ENCODE peak calls at places on chromosome 2, in nine cellular contexts. One of them, this sample, is unnamed.

GRCh38 chr2:188077757-188078156 is 213.9 kb upstream of the GULP1 start:
- DNase-seq in HFFc6: no peak
- DNase-seq in stimulated activated CD8-positive, alpha-beta memory T cell treated with anti-CD3 and anti-CD28 coated beads, Interleukin-2, amount 100 ng/mL, for 48 hours: no peak
- DNase-seq in CD4-positive, alpha-beta T cell: no peak
- DNase-seq in AG04449: no peak
- DNase-seq in ovary: no peak
- DNase-seq in A549: no peak
- DNase-seq in NCI-H748 treated with DMSO at 0.1 percent for 48 hours: no peak
- DNase-seq in COLO829: no peak
- DNase-seq in this sample: no peak

GRCh38 chr2:17539993-17540812 is at the start of gene VSNL1:
- DNase-seq in HFFc6: no peak
- DNase-seq in stimulated activated CD8-positive, alpha-beta memory T cell treated with anti-CD3 and anti-CD28 coated beads, Interleukin-2, amount 100 ng/mL, for 48 hours: no peak
- DNase-seq in CD4-positive, alpha-beta T cell: no peak
- DNase-seq in AG04449: no peak
- DNase-seq in ovary: peak
- DNase-seq in A549: no peak
- DNase-seq in NCI-H748 treated with DMSO at 0.1 percent for 48 hours: peak
- DNase-seq in COLO829: no peak
- DNase-seq in this sample: peak

GRCh38 chr2:149894226-149894625 is 306.7 kb upstream of the MMADHC start:
- DNase-seq in HFFc6: no peak
- DNase-seq in stimulated activated CD8-positive, alpha-beta memory T cell treated with anti-CD3 and anti-CD28 coated beads, Interleukin-2, amount 100 ng/mL, for 48 hours: no peak
- DNase-seq in CD4-positive, alpha-beta T cell: no peak
- DNase-seq in AG04449: no peak
- DNase-seq in ovary: no peak
- DNase-seq in A549: no peak
- DNase-seq in NCI-H748 treated with DMSO at 0.1 percent for 48 hours: no peak
- DNase-seq in COLO829: no peak
- DNase-seq in this sample: peak

GRCh38 chr2:189143930-189144329 is 35.6 kb downstream of the COL5A2 start:
- DNase-seq in HFFc6: peak
- DNase-seq in stimulated activated CD8-positive, alpha-beta memory T cell treated with anti-CD3 and anti-CD28 coated beads, Interleukin-2, amount 100 ng/mL, for 48 hours: no peak
- DNase-seq in CD4-positive, alpha-beta T cell: no peak
- DNase-seq in AG04449: no peak
- DNase-seq in ovary: no peak
- DNase-seq in A549: no peak
- DNase-seq in NCI-H748 treated with DMSO at 0.1 percent for 48 hours: no peak
- DNase-seq in COLO829: no peak
- DNase-seq in this sample: no peak

GRCh38 chr2:15799432-15799827 is 140.9 kb upstream of the MYCN start:
- DNase-seq in HFFc6: no peak
- DNase-seq in stimulated activated CD8-positive, alpha-beta memory T cell treated with anti-CD3 and anti-CD28 coated beads, Interleukin-2, amount 100 ng/mL, for 48 hours: no peak
- DNase-seq in CD4-positive, alpha-beta T cell: no peak
- DNase-seq in AG04449: no peak
- DNase-seq in ovary: no peak
- DNase-seq in A549: no peak
- DNase-seq in NCI-H748 treated with DMSO at 0.1 percent for 48 hours: no peak
- DNase-seq in COLO829: no peak
- DNase-seq in this sample: peak

GRCh38 chr2:222750533-222750932 is 79.1 kb downstream of the MOGAT1 start:
- DNase-seq in HFFc6: no peak
- DNase-seq in stimulated activated CD8-positive, alpha-beta memory T cell treated with anti-CD3 and anti-CD28 coated beads, Interleukin-2, amount 100 ng/mL, for 48 hours: no peak
- DNase-seq in CD4-positive, alpha-beta T cell: no peak
- DNase-seq in AG04449: no peak
- DNase-seq in ovary: no peak
- DNase-seq in A549: no peak
- DNase-seq in NCI-H748 treated with DMSO at 0.1 percent for 48 hours: no peak
- DNase-seq in COLO829: no peak
- DNase-seq in this sample: no peak

GRCh38 chr2:203819434-203820133 is 48.0 kb upstream of the CTLA4 start:
- DNase-seq in HFFc6: no peak
- DNase-seq in stimulated activated CD8-positive, alpha-beta memory T cell treated with anti-CD3 and anti-CD28 coated beads, Interleukin-2, amount 100 ng/mL, for 48 hours: no peak
- DNase-seq in CD4-positive, alpha-beta T cell: no peak
- DNase-seq in AG04449: no peak
- DNase-seq in ovary: no peak
- DNase-seq in A549: no peak
- DNase-seq in NCI-H748 treated with DMSO at 0.1 percent for 48 hours: no peak
- DNase-seq in COLO829: no peak
- DNase-seq in this sample: no peak

GRCh38 chr2:239002960-239003932 is 155.4 kb downstream of the TWIST2 start:
- DNase-seq in HFFc6: peak
- DNase-seq in stimulated activated CD8-positive, alpha-beta memory T cell treated with anti-CD3 and anti-CD28 coated beads, Interleukin-2, amount 100 ng/mL, for 48 hours: no peak
- DNase-seq in CD4-positive, alpha-beta T cell: no peak
- DNase-seq in AG04449: no peak
- DNase-seq in ovary: peak
- DNase-seq in A549: no peak
- DNase-seq in NCI-H748 treated with DMSO at 0.1 percent for 48 hours: no peak
- DNase-seq in COLO829: peak
- DNase-seq in this sample: peak

GRCh38 chr2:9057939-9058761 is 54.7 kb upstream of the MBOAT2 start:
- DNase-seq in HFFc6: peak
- DNase-seq in stimulated activated CD8-positive, alpha-beta memory T cell treated with anti-CD3 and anti-CD28 coated beads, Interleukin-2, amount 100 ng/mL, for 48 hours: no peak
- DNase-seq in CD4-positive, alpha-beta T cell: no peak
- DNase-seq in AG04449: peak
- DNase-seq in ovary: no peak
- DNase-seq in A549: no peak
- DNase-seq in NCI-H748 treated with DMSO at 0.1 percent for 48 hours: no peak
- DNase-seq in COLO829: no peak
- DNase-seq in this sample: peak

GRCh38 chr2:240453461-240454030 is 18.1 kb downstream of the GPC1 start:
- DNase-seq in HFFc6: no peak
- DNase-seq in stimulated activated CD8-positive, alpha-beta memory T cell treated with anti-CD3 and anti-CD28 coated beads, Interleukin-2, amount 100 ng/mL, for 48 hours: no peak
- DNase-seq in CD4-positive, alpha-beta T cell: no peak
- DNase-seq in AG04449: no peak
- DNase-seq in ovary: peak
- DNase-seq in A549: no peak
- DNase-seq in NCI-H748 treated with DMSO at 0.1 percent for 48 hours: no peak
- DNase-seq in COLO829: no peak
- DNase-seq in this sample: no peak

GRCh38 chr2:167052825-167053224 is 164.5 kb downstream of the XIRP2 start:
- DNase-seq in HFFc6: peak
- DNase-seq in stimulated activated CD8-positive, alpha-beta memory T cell treated with anti-CD3 and anti-CD28 coated beads, Interleukin-2, amount 100 ng/mL, for 48 hours: no peak
- DNase-seq in CD4-positive, alpha-beta T cell: no peak
- DNase-seq in AG04449: no peak
- DNase-seq in ovary: no peak
- DNase-seq in A549: no peak
- DNase-seq in NCI-H748 treated with DMSO at 0.1 percent for 48 hours: no peak
- DNase-seq in COLO829: peak
- DNase-seq in this sample: peak

GRCh38 chr2:78145395-78145996 is 623.3 kb upstream of the LRRTM4 start:
- DNase-seq in HFFc6: no peak
- DNase-seq in stimulated activated CD8-positive, alpha-beta memory T cell treated with anti-CD3 and anti-CD28 coated beads, Interleukin-2, amount 100 ng/mL, for 48 hours: no peak
- DNase-seq in CD4-positive, alpha-beta T cell: no peak
- DNase-seq in AG04449: no peak
- DNase-seq in ovary: no peak
- DNase-seq in A549: no peak
- DNase-seq in NCI-H748 treated with DMSO at 0.1 percent for 48 hours: no peak
- DNase-seq in COLO829: no peak
- DNase-seq in this sample: no peak

GRCh38 chr2:186543561-186544131 is 46.2 kb upstream of the ITGAV start:
- DNase-seq in HFFc6: peak
- DNase-seq in stimulated activated CD8-positive, alpha-beta memory T cell treated with anti-CD3 and anti-CD28 coated beads, Interleukin-2, amount 100 ng/mL, for 48 hours: no peak
- DNase-seq in CD4-positive, alpha-beta T cell: no peak
- DNase-seq in AG04449: no peak
- DNase-seq in ovary: no peak
- DNase-seq in A549: no peak
- DNase-seq in NCI-H748 treated with DMSO at 0.1 percent for 48 hours: no peak
- DNase-seq in COLO829: peak
- DNase-seq in this sample: peak

GRCh38 chr2:119106301-119106897 is 52.2 kb downstream of the C1QL2 start:
- DNase-seq in HFFc6: no peak
- DNase-seq in stimulated activated CD8-positive, alpha-beta memory T cell treated with anti-CD3 and anti-CD28 coated beads, Interleukin-2, amount 100 ng/mL, for 48 hours: no peak
- DNase-seq in CD4-positive, alpha-beta T cell: peak
- DNase-seq in AG04449: peak
- DNase-seq in ovary: no peak
- DNase-seq in A549: no peak
- DNase-seq in NCI-H748 treated with DMSO at 0.1 percent for 48 hours: no peak
- DNase-seq in COLO829: no peak
- DNase-seq in this sample: peak

GRCh38 chr2:42922790-42923631 is 130.6 kb upstream of the HAAO start:
- DNase-seq in HFFc6: peak
- DNase-seq in stimulated activated CD8-positive, alpha-beta memory T cell treated with anti-CD3 and anti-CD28 coated beads, Interleukin-2, amount 100 ng/mL, for 48 hours: no peak
- DNase-seq in CD4-positive, alpha-beta T cell: no peak
- DNase-seq in AG04449: peak
- DNase-seq in ovary: no peak
- DNase-seq in A549: no peak
- DNase-seq in NCI-H748 treated with DMSO at 0.1 percent for 48 hours: no peak
- DNase-seq in COLO829: no peak
- DNase-seq in this sample: peak

GRCh38 chr2:164840458-164840929 is 1.1 kb downstream of the COBLL1 start:
- DNase-seq in HFFc6: no peak
- DNase-seq in stimulated activated CD8-positive, alpha-beta memory T cell treated with anti-CD3 and anti-CD28 coated beads, Interleukin-2, amount 100 ng/mL, for 48 hours: no peak
- DNase-seq in CD4-positive, alpha-beta T cell: no peak
- DNase-seq in AG04449: no peak
- DNase-seq in ovary: peak
- DNase-seq in A549: peak
- DNase-seq in NCI-H748 treated with DMSO at 0.1 percent for 48 hours: peak
- DNase-seq in COLO829: no peak
- DNase-seq in this sample: peak

GRCh38 chr2:208064220-208064951 is 39.1 kb upstream of the PLEKHM3 start:
- DNase-seq in HFFc6: peak
- DNase-seq in stimulated activated CD8-positive, alpha-beta memory T cell treated with anti-CD3 and anti-CD28 coated beads, Interleukin-2, amount 100 ng/mL, for 48 hours: no peak
- DNase-seq in CD4-positive, alpha-beta T cell: no peak
- DNase-seq in AG04449: peak
- DNase-seq in ovary: no peak
- DNase-seq in A549: no peak
- DNase-seq in NCI-H748 treated with DMSO at 0.1 percent for 48 hours: no peak
- DNase-seq in COLO829: no peak
- DNase-seq in this sample: peak

GRCh38 chr2:119476301-119477117 is 44.9 kb downstream of the TMEM37 start:
- DNase-seq in HFFc6: peak
- DNase-seq in stimulated activated CD8-positive, alpha-beta memory T cell treated with anti-CD3 and anti-CD28 coated beads, Interleukin-2, amount 100 ng/mL, for 48 hours: peak
- DNase-seq in CD4-positive, alpha-beta T cell: peak
- DNase-seq in AG04449: no peak
- DNase-seq in ovary: peak
- DNase-seq in A549: peak
- DNase-seq in NCI-H748 treated with DMSO at 0.1 percent for 48 hours: peak
- DNase-seq in COLO829: peak
- DNase-seq in this sample: peak

GRCh38 chr2:150688016-150688415 is 200.5 kb upstream of the RND3 start:
- DNase-seq in HFFc6: no peak
- DNase-seq in stimulated activated CD8-positive, alpha-beta memory T cell treated with anti-CD3 and anti-CD28 coated beads, Interleukin-2, amount 100 ng/mL, for 48 hours: no peak
- DNase-seq in CD4-positive, alpha-beta T cell: no peak
- DNase-seq in AG04449: no peak
- DNase-seq in ovary: no peak
- DNase-seq in A549: no peak
- DNase-seq in NCI-H748 treated with DMSO at 0.1 percent for 48 hours: no peak
- DNase-seq in COLO829: no peak
- DNase-seq in this sample: no peak

GRCh38 chr2:70948350-70949003 is 12.8 kb downstream of the ATP6V1B1 start:
- DNase-seq in HFFc6: peak
- DNase-seq in stimulated activated CD8-positive, alpha-beta memory T cell treated with anti-CD3 and anti-CD28 coated beads, Interleukin-2, amount 100 ng/mL, for 48 hours: peak
- DNase-seq in CD4-positive, alpha-beta T cell: peak
- DNase-seq in AG04449: no peak
- DNase-seq in ovary: peak
- DNase-seq in A549: peak
- DNase-seq in NCI-H748 treated with DMSO at 0.1 percent for 48 hours: no peak
- DNase-seq in COLO829: peak
- DNase-seq in this sample: peak

GRCh38 chr2:85470850-85471800 is 52.6 kb downstream of the SH2D6 start:
- DNase-seq in HFFc6: no peak
- DNase-seq in stimulated activated CD8-positive, alpha-beta memory T cell treated with anti-CD3 and anti-CD28 coated beads, Interleukin-2, amount 100 ng/mL, for 48 hours: no peak
- DNase-seq in CD4-positive, alpha-beta T cell: no peak
- DNase-seq in AG04449: no peak
- DNase-seq in ovary: peak
- DNase-seq in A549: peak
- DNase-seq in NCI-H748 treated with DMSO at 0.1 percent for 48 hours: no peak
- DNase-seq in COLO829: peak
- DNase-seq in this sample: peak

GRCh38 chr2:47070155-47070919 is 84.8 kb downstream of the STPG4 start:
- DNase-seq in HFFc6: peak
- DNase-seq in stimulated activated CD8-positive, alpha-beta memory T cell treated with anti-CD3 and anti-CD28 coated beads, Interleukin-2, amount 100 ng/mL, for 48 hours: no peak
- DNase-seq in CD4-positive, alpha-beta T cell: no peak
- DNase-seq in AG04449: no peak
- DNase-seq in ovary: peak
- DNase-seq in A549: no peak
- DNase-seq in NCI-H748 treated with DMSO at 0.1 percent for 48 hours: no peak
- DNase-seq in COLO829: no peak
- DNase-seq in this sample: no peak